ENCODE peak calls at places on chromosomes 2 and 18, in four cellular contexts. K, A, B and Q are unnamed samples.

GRCh38 chr2:8312861-8313768 is 368.7 kb upstream of the ID2 start:
- DNase-seq in K (peak; percentile 39), A (no peak), B (peak; percentile 12), Q (no peak)

GRCh38 chr2:34266908-34267697 is 668.0 kb upstream of the FAM98A start:
- DNase-seq in K (no peak), A (no peak), B (no peak), Q (no peak)

GRCh38 chr2:68936889-68937288 is 15.8 kb downstream of the GKN2 start:
- DNase-seq in K (no peak), A (no peak), B (no peak), Q (no peak)

GRCh38 chr2:237739101-237739500 is 59.5 kb upstream of the RBM44 start:
- DNase-seq in K (no peak), A (no peak), B (peak; percentile 88), Q (no peak)

GRCh38 chr2:142615876-142616275 is 261.6 kb upstream of the KYNU start:
- DNase-seq in K (no peak), A (no peak), B (no peak), Q (no peak)

GRCh38 chr2:216791303-216791702 is 68.6 kb downstream of the TNP1 start:
- DNase-seq in K (no peak), A (no peak), B (no peak), Q (no peak)

GRCh38 chr2:238359403-238359802 is 39.1 kb downstream of the TRAF3IP1 start:
- DNase-seq in K (no peak), A (no peak), B (no peak), Q (no peak)

GRCh38 chr2:219509780-219510511 is 4.3 kb upstream of the ASIC4 start:
- DNase-seq in K (peak; percentile 88), A (peak; percentile 56), B (no peak), Q (peak; percentile 78)

GRCh38 chr18:45864081-45864480 is 38.6 kb downstream of the SIGLEC15 start:
- DNase-seq in K (no peak), A (no peak), B (no peak), Q (no peak)

GRCh38 chr2:38740851-38741541 is 10.2 kb downstream of the SRSF7 start:
- DNase-seq in K (peak; percentile 48), A (no peak), B (no peak), Q (no peak)

GRCh38 chr18:59988098-59988706 is 88.4 kb downstream of the PMAIP1 start:
- DNase-seq in K (peak; percentile 49), A (no peak), B (no peak), Q (peak; percentile 56)

DNA sequence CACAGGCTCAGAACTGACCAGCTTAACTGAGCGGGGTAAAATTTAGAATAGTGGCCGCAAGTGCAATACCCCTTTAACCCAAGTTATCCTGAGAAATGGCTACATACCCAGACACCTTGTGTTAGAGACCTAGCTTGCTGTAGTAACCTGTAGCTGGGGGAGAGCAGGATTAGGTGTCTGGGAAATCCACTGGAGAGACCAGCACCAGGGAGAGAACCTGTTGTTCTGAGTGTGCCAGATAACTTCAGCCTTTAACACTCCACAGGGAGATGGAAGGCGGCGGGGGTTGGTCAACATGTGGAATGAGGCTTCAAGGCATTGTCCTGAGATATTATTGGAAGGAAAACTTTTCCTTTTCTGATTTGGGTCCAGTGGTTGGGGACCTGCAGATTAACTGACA is 356.0 kb downstream of the PTPRM start:
- DNase-seq in K (no peak), A (no peak), B (no peak), Q (no peak)
- TF ChIP-seq CTCF in K (no peak), A (no peak), B (no peak), Q (no peak)

GRCh38 chr2:135142323-135142722 is 90.2 kb downstream of the RAB3GAP1 start:
- DNase-seq in K (no peak), A (no peak), B (no peak), Q (no peak)
- TF ChIP-seq CTCF in K (no peak), A (no peak), B (no peak), Q (no peak)

GRCh38 chr2:17373736-17374135 is 144.5 kb downstream of the RAD51AP2 start:
- DNase-seq in K (no peak), A (no peak), B (no peak), Q (no peak)

GRCh38 chr2:17380003-17380402 is 138.2 kb downstream of the RAD51AP2 start:
- DNase-seq in K (no peak), A (no peak), B (no peak), Q (no peak)

GRCh38 chr2:17373041-17373440 is 145.2 kb downstream of the RAD51AP2 start:
- DNase-seq in K (no peak), A (no peak), B (no peak), Q (no peak)

DNA sequence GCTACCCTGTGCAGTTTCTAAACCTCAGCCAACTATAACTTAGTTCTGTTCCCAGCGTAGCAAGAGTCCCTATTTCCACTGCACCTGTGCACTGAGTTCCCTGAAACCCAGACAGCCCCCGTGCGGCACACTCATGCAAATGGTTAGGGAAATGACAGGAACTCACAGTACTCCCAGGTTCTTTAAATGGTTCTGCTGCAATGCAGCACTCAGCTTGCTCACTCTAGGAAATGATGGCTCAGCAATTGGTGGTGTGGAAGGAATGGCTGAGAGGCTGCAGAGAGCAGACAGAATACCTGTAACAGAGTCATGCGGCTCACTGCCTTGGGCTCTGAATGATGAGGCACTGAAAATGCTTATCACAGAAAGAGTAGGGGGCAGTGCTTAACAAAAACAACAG is 143.0 kb downstream of the RAD51AP2 start:
- DNase-seq in K (no peak), A (no peak), B (no peak), Q (no peak)
- TF ChIP-seq CTCF in K (no peak), A (no peak), B (no peak), Q (no peak)

DNA sequence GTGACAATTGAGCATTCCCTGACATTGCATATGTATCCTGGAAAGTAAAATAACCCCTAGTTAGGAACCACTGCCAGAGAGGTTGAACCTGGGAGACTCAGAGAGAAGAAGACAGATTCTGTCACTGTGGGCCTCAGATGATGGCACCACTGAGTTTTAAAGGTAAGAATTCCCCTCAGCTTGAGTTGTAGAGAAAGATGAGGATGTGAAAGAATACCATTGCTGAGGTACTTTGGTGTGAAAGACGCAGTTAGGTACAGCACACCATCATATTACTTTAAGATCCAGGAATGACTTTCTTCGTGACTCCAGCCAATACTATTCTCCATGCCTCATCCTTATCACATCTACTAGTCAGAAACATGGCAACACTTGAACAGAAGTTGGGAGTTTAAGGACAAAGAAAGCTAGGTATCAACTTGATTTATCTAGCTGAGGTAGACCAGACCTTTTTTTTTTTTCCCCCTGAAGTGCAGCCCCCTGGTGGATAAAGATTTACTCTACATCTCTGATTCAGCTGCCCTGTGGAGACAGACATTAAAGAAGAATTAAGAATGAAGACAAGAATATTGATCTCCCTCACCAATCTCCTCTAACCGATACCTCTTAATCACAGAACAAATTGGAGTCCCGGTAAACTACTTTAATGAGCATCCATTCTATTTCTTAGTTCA is 630.5 kb upstream of the FANCL start:
- DNase-seq in K (peak; percentile 27), A (no peak), B (no peak), Q (no peak)
- TF ChIP-seq CTCF in K (peak; percentile 53), A (no peak), B (no peak), Q (no peak)

GRCh38 chr2:155714983-155715382 is 617.5 kb downstream of the NR4A2 start:
- DNase-seq in K (no peak), A (no peak), B (no peak), Q (no peak)
- TF ChIP-seq CTCF in K (no peak), A (no peak), B (no peak), Q (no peak)

DNA sequence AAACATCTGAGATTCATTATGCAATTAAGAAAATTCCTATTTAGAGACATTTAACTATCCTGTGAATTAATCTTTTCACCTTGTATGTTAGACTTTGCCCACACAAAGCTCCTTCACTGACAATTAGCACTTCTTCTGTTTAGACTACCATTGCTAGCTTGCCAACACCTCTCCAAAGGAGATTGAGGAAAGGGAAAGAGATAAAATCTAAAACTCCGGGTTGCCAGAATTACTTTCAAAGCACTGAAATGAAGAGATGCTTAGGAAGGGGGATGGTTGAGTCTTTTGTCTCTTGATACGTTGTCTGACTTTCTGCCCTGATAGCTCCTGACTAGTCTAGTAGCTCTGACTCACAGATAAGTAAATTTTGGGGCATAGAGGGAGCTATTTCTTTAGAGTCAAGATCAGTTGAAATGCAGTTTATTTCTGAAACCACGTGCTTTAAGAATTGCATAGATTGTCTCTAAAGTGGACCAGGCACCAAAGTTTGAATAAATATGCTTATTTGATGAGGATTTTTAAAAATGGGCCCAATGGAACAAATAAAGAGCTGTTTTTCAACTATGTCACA is 74.1 kb upstream of the DSEL start:
- DNase-seq in K (no peak), A (no peak), B (no peak), Q (no peak)
- TF ChIP-seq CTCF in K (no peak), A (peak; percentile 17), B (no peak), Q (no peak)